ENCODE peak calls at places on chromosome 2, in nine cellular contexts. B, K, X, U, N, G, C, R and D are unnamed samples.
A peak's percentile ranks its signal among the peaks of the same experiment; 100 is the strongest.

GRCh38 chr2:48759682-48760081 is 4.2 kb upstream of the LHCGR start:
- DNase-seq in B (no peak), K (no peak), X (no peak), U (no peak), N (no peak), G (no peak), C (no peak), R (no peak), D (no peak)

GRCh38 chr2:151238527-151239487 is 22.9 kb downstream of the RBM43 start:
- DNase-seq in B (peak; percentile 36), K (peak; percentile 51), X (peak; percentile 83), U (peak; percentile 56), N (no peak), G (peak; percentile 49), C (peak; percentile 67), R (peak; percentile 49), D (no peak)

GRCh38 chr2:142880275-142880674 is 2.8 kb downstream of the KYNU start:
- DNase-seq in B (no peak), K (no peak), X (no peak), U (no peak), N (no peak), G (no peak), C (no peak), R (no peak), D (no peak)

GRCh38 chr2:112834379-112835014 is 2.1 kb downstream of the IL1B start:
- DNase-seq in B (peak; percentile 95), K (no peak), X (peak; percentile 72), U (no peak), N (no peak), G (peak; percentile 44), C (no peak), R (no peak), D (no peak)

GRCh38 chr2:238120463-238121298 is 17.8 kb upstream of the KLHL30 start:
- DNase-seq in B (no peak), K (no peak), X (no peak), U (peak; percentile 59), N (no peak), G (no peak), C (no peak), R (peak; percentile 28), D (no peak)

GRCh38 chr2:2642906-2643890 is 312.1 kb upstream of the MYT1L start:
- DNase-seq in B (no peak), K (no peak), X (no peak), U (no peak), N (no peak), G (no peak), C (no peak), R (no peak), D (no peak)

GRCh38 chr2:166653185-166653813 is 159.2 kb upstream of the SCN7A start:
- DNase-seq in B (no peak), K (no peak), X (no peak), U (no peak), N (no peak), G (no peak), C (no peak), R (no peak), D (no peak)

GRCh38 chr2:203813684-203814083 is 53.9 kb upstream of the CTLA4 start:
- DNase-seq in B (no peak), K (no peak), X (no peak), U (no peak), N (no peak), G (no peak), C (no peak), R (no peak), D (no peak)

GRCh38 chr2:166487082-166487654 is 6.9 kb downstream of the SCN7A start:
- DNase-seq in B (no peak), K (no peak), X (no peak), U (no peak), N (no peak), G (no peak), C (no peak), R (no peak), D (no peak)

GRCh38 chr2:53668624-53669026 is 99.0 kb upstream of the CHAC2 start:
- DNase-seq in B (no peak), K (no peak), X (no peak), U (no peak), N (no peak), G (no peak), C (no peak), R (no peak), D (no peak)

GRCh38 chr2:157627594-157628281 is 926 bp downstream of the ACVR1C start:
- DNase-seq in B (peak; percentile 85), K (peak; percentile 51), X (no peak), U (no peak), N (peak; percentile 5), G (peak; percentile 36), C (no peak), R (no peak), D (no peak)

GRCh38 chr2:24104906-24105305 is 18.2 kb downstream of the PFN4 start:
- DNase-seq in B (no peak), K (no peak), X (no peak), U (peak; percentile 84), N (no peak), G (no peak), C (no peak), R (no peak), D (no peak)

GRCh38 chr2:114752425-114752824 is 310.0 kb downstream of the DPP10 start:
- DNase-seq in B (no peak), K (no peak), X (no peak), U (no peak), N (no peak), G (no peak), C (no peak), R (no peak), D (no peak)

GRCh38 chr2:128414351-128414750 is 95.7 kb upstream of the HS6ST1 start:
- DNase-seq in B (peak; percentile 9), K (no peak), X (no peak), U (peak; percentile 22), N (no peak), G (no peak), C (no peak), R (no peak), D (no peak)

GRCh38 chr2:224366269-224366668 is 35.6 kb downstream of the FAM124B start:
- DNase-seq in B (no peak), K (no peak), X (no peak), U (no peak), N (no peak), G (no peak), C (no peak), R (no peak), D (no peak)

GRCh38 chr2:157874997-157875719 is 972 bp downstream of the ACVR1 start:
- DNase-seq in B (peak; percentile 47), K (peak; percentile 15), X (peak; percentile 65), U (peak; percentile 78), N (no peak), G (peak; percentile 51), C (peak; percentile 56), R (peak; percentile 45), D (peak; percentile 34)

GRCh38 chr2:30303094-30303493 is 71.8 kb downstream of the LBH start:
- DNase-seq in B (no peak), K (no peak), X (no peak), U (no peak), N (no peak), G (no peak), C (no peak), R (no peak), D (no peak)
- H3K4me1 ChIP-seq in B (no peaks in the 10 kb centered on the region), K (no peaks in the 10 kb centered on the region), X (peaks cover 4% of the 10 kb centered on the region), U (no peaks in the 10 kb centered on the region), N (peaks cover 3% of the 10 kb centered on the region), G (peaks cover 25% of the 10 kb centered on the region), C (peaks cover 6% of the 10 kb centered on the region), R (no peaks in the 10 kb centered on the region), D (peaks cover 29% of the 10 kb centered on the region)

GRCh38 chr2:63981702-63982103 is 37.5 kb downstream of the VPS54 start:
- DNase-seq in B (no peak), K (no peak), X (no peak), U (no peak), N (no peak), G (no peak), C (no peak), R (no peak), D (no peak)

GRCh38 chr2:63980794-63981193 is 38.4 kb downstream of the VPS54 start:
- DNase-seq in B (no peak), K (no peak), X (no peak), U (no peak), N (no peak), G (no peak), C (no peak), R (no peak), D (no peak)

GRCh38 chr2:63977904-63978303 is 41.3 kb downstream of the VPS54 start:
- DNase-seq in B (no peak), K (peak; percentile 90), X (no peak), U (no peak), N (no peak), G (no peak), C (no peak), R (no peak), D (no peak)

GRCh38 chr2:63975437-63976124 is 43.6 kb downstream of the VPS54 start:
- DNase-seq in B (no peak), K (no peak), X (no peak), U (no peak), N (no peak), G (no peak), C (no peak), R (no peak), D (no peak)

DNA sequence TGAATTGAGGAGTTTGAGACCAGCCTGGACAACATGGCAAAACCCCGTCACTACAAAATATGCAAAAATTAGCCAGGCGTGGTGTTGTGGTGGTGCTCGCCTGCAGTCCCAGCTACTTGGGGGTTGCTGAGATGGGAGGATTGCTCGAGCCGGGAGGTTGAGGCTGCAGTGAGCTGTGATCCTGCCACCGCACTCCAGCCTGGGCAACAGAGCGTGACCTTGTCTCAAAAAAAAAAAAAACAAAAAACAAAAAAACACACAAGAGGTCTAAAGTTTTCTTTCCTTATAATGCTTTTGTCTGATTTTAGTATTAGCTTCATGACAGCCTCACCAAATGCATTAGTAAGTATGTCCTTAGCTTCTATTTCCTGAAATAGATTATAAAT is 43.1 kb downstream of the VPS54 start:
- DNase-seq in B (no peak), K (no peak), X (no peak), U (no peak), N (no peak), G (no peak), C (no peak), R (no peak), D (no peak)
- H3K27ac ChIP-seq in B (no peak overlapping the region), K (no peak overlapping the region), X (no peak overlapping the region), U (no peak overlapping the region), N (no peak overlapping the region), G (no peak overlapping the region), C (no peak overlapping the region), R (no peak overlapping the region), D (no peak overlapping the region)

DNA sequence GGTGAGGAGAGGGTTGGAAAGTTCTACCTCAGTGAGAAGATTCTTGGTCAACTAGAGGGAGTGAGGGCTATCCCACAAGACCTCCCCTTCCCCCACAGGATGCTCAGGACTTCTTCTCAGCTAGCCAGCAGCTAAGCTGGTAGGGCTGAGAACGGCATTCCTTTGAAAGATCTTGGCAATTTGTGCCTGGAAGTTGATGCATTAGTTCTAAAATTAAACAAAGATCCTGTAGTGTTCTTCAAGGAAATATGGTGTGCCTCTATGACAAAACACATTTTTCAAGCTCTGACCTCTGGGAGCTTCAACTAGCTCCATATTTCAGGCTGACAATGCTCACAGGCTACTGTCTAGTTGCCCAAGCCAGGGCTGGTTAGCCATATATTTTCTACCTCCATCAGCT is 2.3 kb downstream of the LYPD1 start:
- DNase-seq in B (no peak), K (no peak), X (no peak), U (no peak), N (no peak), G (no peak), C (no peak), R (no peak), D (no peak)
- H3K4me3 ChIP-seq in B (no peak overlapping the region), K (no peak overlapping the region), X (no peak overlapping the region), U (no peak overlapping the region), N (no peak overlapping the region), G (no peak overlapping the region), C (no peak overlapping the region), R (no peak overlapping the region), D (no peak overlapping the region)

GRCh38 chr2:148540022-148540421 is 104.5 kb upstream of the EPC2 start:
- DNase-seq in B (no peak), K (no peak), X (no peak), U (no peak), N (no peak), G (no peak), C (peak; percentile 47), R (no peak), D (no peak)
- H3K4me1 ChIP-seq in B (no peaks in the 10 kb centered on the region), K (no peaks in the 10 kb centered on the region), X (peaks cover under 1% of the 10 kb centered on the region), U (no peaks in the 10 kb centered on the region), N (peaks cover 32% of the 10 kb centered on the region), G (no peaks in the 10 kb centered on the region), C (no peaks in the 10 kb centered on the region), R (no peaks in the 10 kb centered on the region), D (no peaks in the 10 kb centered on the region)